ENCODE peak calls at places on chromosomes 4 and X, in nine cellular contexts. I is CD8-positive, alpha-beta memory T cell; F is neural progenitor cell; U is activated CD8-positive, alpha-beta T cell treated with anti-CD3 and anti-CD28 coated beads for 36 hours; D is GM04504; W is kidney tubule cell; L is EH; V is amniotic stem cell; H is AG08395. A is an unnamed sample.

GRCh38 chrX:150615356-150615755 is 46.9 kb downstream of the MTM1 start:
- DNase-seq in W (no peak), H (no peak), F (no peak), I (no peak), D (no peak), U (no peak), L (no peak), V (no peak), A (no peak)

GRCh38 chr4:185764880-185765279 is 47.1 kb downstream of the SORBS2 start:
- DNase-seq in H (no peak), D (no peak), U (no peak), F (no peak), I (no peak), W (no peak), L (no peak), V (no peak), A (no peak)

GRCh38 chr4:159487284-159487747 is 384.4 kb downstream of the RAPGEF2 start:
- DNase-seq in W (peak), V (peak), D (peak), F (peak), I (no peak), U (peak), H (peak), L (peak), A (no peak)

GRCh38 chr4:158170691-158171455 is 2.0 kb downstream of the GASK1B start:
- DNase-seq in V (no peak), H (peak), U (peak), I (peak), F (no peak), W (no peak), L (no peak), D (no peak), A (no peak)

GRCh38 chrX:71996826-71997225 is 86.2 kb downstream of the NHSL2 start:
- DNase-seq in U (no peak), H (peak), I (no peak), D (no peak), F (peak), V (peak), L (peak), W (no peak), A (no peak)

GRCh38 chr4:151922306-151922705 is 161.5 kb upstream of the GATB start:
- DNase-seq in V (no peak), W (no peak), D (no peak), U (no peak), F (no peak), I (no peak), L (peak), H (no peak), A (no peak)

GRCh38 chrX:115559672-115560071 is 1.3 kb upstream of the PLS3 start:
- DNase-seq in V (no peak), W (peak), U (no peak), L (no peak), H (no peak), I (no peak), D (no peak), F (no peak), A (no peak)

GRCh38 chr4:2948895-2949781 is 14.1 kb downstream of the NOP14 start:
- DNase-seq in H (peak), L (peak), V (no peak), F (no peak), D (no peak), I (peak), W (no peak), U (peak), A (no peak)

GRCh38 chr4:65007841-65008439 is 598.7 kb upstream of the TECRL start:
- DNase-seq in F (peak), H (peak), D (peak), I (no peak), L (peak), U (peak), W (peak), V (no peak), A (no peak)

GRCh38 chrX:101749436-101749835 is 89.8 kb upstream of the ARMCX2 start:
- DNase-seq in U (no peak), V (no peak), H (no peak), F (no peak), L (peak), W (no peak), D (no peak), I (no peak), A (no peak)

GRCh38 chr4:11566440-11567022 is 137.8 kb upstream of the HS3ST1 start:
- DNase-seq in H (no peak), D (no peak), I (no peak), F (no peak), W (no peak), L (no peak), V (no peak), U (no peak), A (no peak)

A was measured in NCI-H187.